ENCODE peak calls at places on chromosomes 16 and 17, in four cellular contexts. G is renal cortical epithelial cell; F is lower lobe of right lung; E is activated naive CD4-positive, alpha-beta T cell. R is an unnamed sample.

GRCh38 chr17:52470553-52470952 is 312.0 kb upstream of the CA10 start:
- DNase-seq in G (no peak), F (no peak), E (no peak), R (no peak)

GRCh38 chr17:67503184-67503583 is 126.1 kb downstream of the PITPNC1 start:
- DNase-seq in G (peak), F (no peak), E (no peak), R (no peak)

GRCh38 chr17:63531022-63531965 is 8.1 kb downstream of the KCNH6 start:
- DNase-seq in G (no peak), F (no peak), E (no peak), R (no peak)

GRCh38 chr17:7857724-7858486 is at the start of gene CYB5D1:
- DNase-seq in G (no peak), F (peak), E (peak), R (peak)

GRCh38 chr17:718075-718474 is 3.4 kb upstream of the VPS53 start:
- DNase-seq in G (no peak), F (no peak), E (no peak), R (no peak)

GRCh38 chr17:82973456-82974135 is 105.8 kb upstream of the METRNL start:
- DNase-seq in G (no peak), F (no peak), E (no peak), R (no peak)

GRCh38 chr16:48365601-48366164 is 19.5 kb downstream of the SIAH1 start:
- DNase-seq in G (peak), F (peak), E (peak), R (peak)

GRCh38 chr17:2289878-2290478 is 13.6 kb downstream of the SMG6 start:
- DNase-seq in G (no peak), F (no peak), E (no peak), R (no peak)

GRCh38 chr17:75098861-75099260 is 10.9 kb upstream of the ARMC7 start:
- DNase-seq in G (no peak), F (no peak), E (no peak), R (no peak)

GRCh38 chr16:29009050-29009837 is 24.4 kb downstream of the LAT start:
- DNase-seq in G (no peak), F (no peak), E (no peak), R (no peak)

GRCh38 chr17:170130-170654 is 11.3 kb downstream of the DOC2B start:
- DNase-seq in G (no peak), F (no peak), E (no peak), R (no peak)

GRCh38 chr16:52405441-52405840 is 141.5 kb downstream of the TOX3 start:
- DNase-seq in G (no peak), F (no peak), E (no peak), R (no peak)

GRCh38 chr17:34703533-34703932 is 124.2 kb downstream of the TMEM132E start:
- DNase-seq in G (peak), F (no peak), E (no peak), R (no peak)